ENCODE peak calls at places on chromosomes 7 and 10, in six cellular contexts. Y is prostate gland, X is gastrocnemius medialis, S is psoas muscle, G is heart right ventricle, A is hepatocyte. Z is an unnamed sample.
A peak's percentile ranks its signal among the peaks of the same experiment; 100 is the strongest.

GRCh38 chr10:129965940-129966339 is 1.9 kb upstream of the EBF3 start:
- DNase-seq in A (no peak), S (no peak), X (no peak), Y (no peak), G (no peak), Z (no peak)

GRCh38 chr10:25492680-25493079 is 317.9 kb downstream of the GPR158 start:
- DNase-seq in A (no peak), G (no peak), S (no peak), Y (no peak), X (no peak), Z (no peak)

GRCh38 chr7:76054129-76055120 is 6.5 kb downstream of the MDH2 start:
- DNase-seq in G (no peak), S (peak; percentile 69), X (peak; percentile 41), A (peak; percentile 66), Y (no peak), Z (peak; percentile 56)

GRCh38 chr10:93968452-93969044 is 25.2 kb upstream of the PLCE1 start:
- DNase-seq in S (no peak), Y (no peak), G (peak; percentile 47), A (no peak), X (no peak), Z (no peak)

GRCh38 chr7:133052357-133052756 is 29.5 kb downstream of the CHCHD3 start:
- DNase-seq in Y (no peak), X (no peak), G (no peak), S (no peak), A (no peak), Z (no peak)

GRCh38 chr10:6114758-6115410 is 26.1 kb downstream of the RBM17 start:
- DNase-seq in A (no peak), X (no peak), G (peak; percentile 32), Y (no peak), S (no peak), Z (no peak)

GRCh38 chr7:18590259-18590658 is 94.7 kb downstream of the HDAC9 start:
- DNase-seq in A (no peak), G (no peak), S (no peak), X (no peak), Y (no peak), Z (no peak)

GRCh38 chr10:132915411-132915810 is 27.0 kb downstream of the CFAP46 start:
- DNase-seq in Y (no peak), X (no peak), G (no peak), A (no peak), S (no peak), Z (no peak)

GRCh38 chr10:61792097-61792496 is 109.4 kb upstream of the ARID5B start:
- DNase-seq in X (no peak), Y (no peak), A (no peak), G (no peak), S (no peak), Z (no peak)

GRCh38 chr7:135514856-135515255 is 5.0 kb upstream of the CNOT4 start:
- DNase-seq in Y (no peak), X (no peak), S (no peak), G (no peak), A (no peak), Z (no peak)

GRCh38 chr10:31656820-31657470 is 271.7 kb downstream of the ARHGAP12 start:
- DNase-seq in G (no peak), A (no peak), Y (no peak), X (no peak), S (no peak), Z (no peak)

GRCh38 chr7:41232086-41232485 is 470.8 kb downstream of the INHBA start:
- DNase-seq in X (no peak), S (no peak), Y (no peak), A (no peak), G (no peak), Z (no peak)

GRCh38 chr7:957418-958220 is 3.1 kb upstream of the ADAP1 start:
- DNase-seq in G (no peak), S (peak; percentile 40), X (no peak), A (no peak), Y (no peak), Z (no peak)

GRCh38 chr10:116721991-116722392 is 20.4 kb downstream of the HSPA12A start:
- DNase-seq in X (no peak), A (no peak), Y (no peak), S (no peak), G (no peak), Z (no peak)

GRCh38 chr7:158950914-158951635 is 94.7 kb downstream of the DYNC2I1 start:
- DNase-seq in Y (no peak), S (no peak), X (no peak), G (no peak), A (no peak), Z (no peak)

GRCh38 chr7:22934473-22935065 is 79.4 kb downstream of the HYCC1 start:
- DNase-seq in A (peak; percentile 5), G (no peak), X (no peak), S (no peak), Y (no peak), Z (no peak)

GRCh38 chr10:86962136-86962980 is 4.0 kb downstream of the SNCG start:
- DNase-seq in G (no peak), Y (no peak), A (no peak), S (no peak), X (no peak), Z (no peak)

GRCh38 chr10:113086282-113086681 is 136.2 kb downstream of the TCF7L2 start:
- DNase-seq in Y (no peak), X (no peak), S (no peak), A (no peak), G (no peak), Z (no peak)

GRCh38 chr7:264541-265191 is 25.3 kb upstream of the FOXL3 start:
- DNase-seq in S (peak; percentile 18), G (no peak), X (no peak), Y (peak; percentile 47), A (no peak), Z (no peak)

GRCh38 chr10:13485623-13486022 is 43.2 kb downstream of the BEND7 start:
- DNase-seq in S (no peak), Y (no peak), A (no peak), G (no peak), X (no peak), Z (no peak)

GRCh38 chr10:80357804-80358125 is 1.2 kb downstream of the DYDC2 start:
- DNase-seq in G (no peak), Y (no peak), A (no peak), X (no peak), S (no peak), Z (no peak)

GRCh38 chr7:50650057-50650664 is 85.0 kb upstream of the DDC start:
- DNase-seq in G (no peak), Y (no peak), S (no peak), X (no peak), A (no peak), Z (no peak)

GRCh38 chr7:50653116-50653854 is 88.1 kb upstream of the DDC start:
- DNase-seq in X (peak; percentile 85), S (peak; percentile 73), A (peak; percentile 71), G (no peak), Y (no peak), Z (peak; percentile 12)

GRCh38 chr7:50653997-50654425 is 88.8 kb upstream of the DDC start:
- DNase-seq in A (peak; percentile 61), S (peak; percentile 72), G (peak; percentile 77), Y (peak; percentile 70), X (peak; percentile 88), Z (no peak)

GRCh38 chr7:50651227-50651989 is 86.2 kb upstream of the DDC start:
- DNase-seq in X (no peak), S (no peak), A (no peak), G (no peak), Y (no peak), Z (no peak)

DNA sequence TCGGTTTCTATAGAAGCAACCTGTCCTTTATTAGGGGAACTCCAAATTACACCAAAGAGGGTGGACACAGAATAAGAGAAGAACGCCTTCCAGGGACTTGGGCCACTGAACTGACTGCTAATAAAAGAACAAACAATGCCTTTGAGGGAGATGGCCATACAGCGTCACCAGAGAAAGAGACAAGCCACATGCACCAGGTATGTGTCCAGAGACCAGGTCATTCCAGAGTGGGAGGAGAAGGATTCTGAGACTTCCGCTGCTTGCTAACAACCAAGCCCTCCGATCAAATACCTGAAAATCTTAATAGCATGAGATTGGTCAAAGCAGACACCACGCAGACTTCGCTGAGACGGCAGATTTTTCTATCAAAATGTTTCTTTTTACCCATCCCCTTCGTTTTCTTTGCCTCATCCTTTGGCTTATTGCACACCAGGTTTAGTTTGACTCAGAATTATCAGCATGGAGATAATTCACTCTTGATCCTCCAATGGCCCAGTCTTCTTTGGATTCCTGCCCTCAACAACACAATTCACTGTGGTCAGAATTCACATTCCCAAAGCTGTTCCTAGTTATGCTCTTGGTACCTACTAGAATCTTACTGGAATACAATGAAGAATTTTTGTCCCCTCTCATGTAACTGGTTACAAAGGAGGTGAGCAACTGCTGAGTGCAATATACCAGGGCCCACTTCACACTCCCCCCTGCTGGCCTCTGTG is 87.4 kb upstream of the DDC start:
- DNase-seq in Y (no peak), S (no peak), A (no peak), X (no peak), G (no peak), Z (no peak)
- TF ChIP-seq CTCF in Y (no peak), S (no peak), A (no peak), X (no peak), G (no peak), Z (no peak)

GRCh38 chr10:74329873-74330272 is 178.9 kb downstream of the ADK start:
- DNase-seq in X (no peak), A (no peak), Y (no peak), S (no peak), G (no peak), Z (no peak)

GRCh38 chr10:74334221-74334620 is 183.2 kb downstream of the ADK start:
- DNase-seq in S (no peak), Y (no peak), X (no peak), A (no peak), G (no peak), Z (no peak)

GRCh38 chr10:74337330-74338016 is 186.5 kb downstream of the ADK start:
- DNase-seq in A (no peak), X (no peak), G (no peak), Y (no peak), S (no peak), Z (no peak)

GRCh38 chr10:74332398-74332797 is 181.4 kb downstream of the ADK start:
- DNase-seq in G (no peak), Y (no peak), A (no peak), X (no peak), S (no peak), Z (no peak)

DNA sequence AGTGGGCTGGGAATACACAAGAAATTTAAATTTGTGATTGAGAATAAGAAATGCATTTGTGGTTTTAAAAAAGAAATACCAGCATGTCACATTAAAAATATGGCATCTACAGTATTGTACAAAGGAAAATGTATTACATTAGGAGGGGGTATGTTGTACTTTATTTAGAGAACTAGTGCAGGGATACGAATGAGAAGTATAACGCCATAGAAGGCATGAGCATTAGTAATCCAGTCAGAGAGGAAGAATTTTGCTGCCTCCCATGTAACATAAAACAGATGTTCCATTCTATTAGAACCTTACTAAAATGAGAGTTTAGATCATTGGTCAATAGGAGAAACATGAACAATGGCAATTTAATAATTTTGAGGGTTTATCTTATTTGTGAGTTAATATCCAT is 182.2 kb downstream of the ADK start:
- DNase-seq in A (no peak), G (no peak), S (no peak), Y (no peak), X (no peak), Z (no peak)
- TF ChIP-seq CTCF in A (no peak), G (no peak), S (no peak), Y (no peak), X (no peak), Z (no peak)

GRCh38 chr10:97709746-97710078 is 3.8 kb upstream of the MARVELD1 start:
- DNase-seq in X (no peak), Y (no peak), A (no peak), S (no peak), G (no peak), Z (no peak)
- TF ChIP-seq CTCF in X (no peak), Y (no peak), A (no peak), S (no peak), G (no peak), Z (no peak)

GRCh38 chr10:2137549-2138174 is 400.3 kb upstream of the ADARB2 start:
- DNase-seq in Y (no peak), A (peak; percentile 49), G (no peak), S (no peak), X (no peak), Z (peak; percentile 40)
- TF ChIP-seq CTCF in Y (no peak), A (peak; percentile 41), G (no peak), S (no peak), X (no peak), Z (peak; percentile 63)

Z was measured in Caco-2.